ENCODE peak calls at places on chromosomes 1 and 21, in seven cellular contexts. Q, O, R, I, P, G and L are unnamed samples. For H3K4me1, the result is how much of the 10 kb centered on the place peaks cover.

GRCh38 chr1:24566266-24566867 is 10.5 kb downstream of the NCMAP start:
- DNase-seq in I (no peak), Q (no peak), P (no peak), O (no peak), G (no peak), R (no peak), L (no peak)

GRCh38 chr1:231192620-231193163 is 30.8 kb downstream of the TRIM67 start:
- DNase-seq in I (no peak), P (no peak), O (peak), Q (no peak), R (peak), G (no peak), L (no peak)

GRCh38 chr1:197814306-197814705 is 39.0 kb upstream of the DENND1B start:
- DNase-seq in R (no peak), I (no peak), P (no peak), G (no peak), O (no peak), Q (no peak), L (no peak)

GRCh38 chr1:15180189-15180588 is 26.6 kb downstream of the TMEM51 start:
- DNase-seq in O (peak), Q (no peak), G (no peak), P (no peak), R (no peak), I (no peak), L (no peak)

GRCh38 chr1:12052997-12053686 is 10.0 kb upstream of the TNFRSF8 start:
- DNase-seq in O (no peak), P (no peak), G (peak), R (no peak), Q (no peak), I (no peak), L (no peak)

GRCh38 chr1:78833491-78833890 is 173.0 kb downstream of the ADGRL4 start:
- DNase-seq in I (no peak), P (no peak), G (no peak), R (no peak), Q (no peak), O (no peak), L (no peak)

GRCh38 chr1:156623946-156624813 is 5.0 kb downstream of the HAPLN2 start:
- DNase-seq in Q (peak), R (peak), I (no peak), P (peak), O (peak), G (peak), L (no peak)

GRCh38 chr1:47231314-47232186 is 475 bp downstream of the TAL1 start:
- DNase-seq in O (no peak), R (no peak), P (peak), I (no peak), Q (peak), G (peak), L (no peak)

GRCh38 chr1:219179293-219179692 is 5.6 kb downstream of the LYPLAL1 start:
- DNase-seq in I (no peak), O (no peak), P (no peak), R (no peak), G (no peak), Q (no peak), L (no peak)

GRCh38 chr1:40122865-40123264 is 25.8 kb upstream of the PPT1 start:
- DNase-seq in R (no peak), I (no peak), O (no peak), Q (peak), P (no peak), G (no peak), L (no peak)

GRCh38 chr1:160942926-160943325 is 11.7 kb downstream of the ITLN2 start:
- DNase-seq in O (no peak), P (no peak), G (no peak), R (peak), I (no peak), Q (no peak), L (no peak)

GRCh38 chr21:42361286-42361685 is 5.0 kb downstream of the TFF1 start:
- DNase-seq in P (no peak), I (no peak), R (no peak), O (no peak), G (no peak), Q (no peak), L (no peak)

GRCh38 chr1:70101774-70102173 is 103.6 kb downstream of the LRRC40 start:
- DNase-seq in Q (no peak), P (no peak), R (no peak), I (no peak), O (no peak), G (no peak), L (no peak)

GRCh38 chr1:226429051-226429461 is 21.2 kb upstream of the PARP1 start:
- DNase-seq in G (no peak), Q (no peak), O (no peak), I (no peak), R (no peak), P (no peak), L (no peak)

GRCh38 chr1:226427131-226427530 is 19.2 kb upstream of the PARP1 start:
- DNase-seq in G (no peak), O (no peak), Q (no peak), P (no peak), I (no peak), R (no peak), L (no peak)

GRCh38 chr1:226428348-226429050 is 20.6 kb upstream of the PARP1 start:
- DNase-seq in R (no peak), I (no peak), O (no peak), G (no peak), Q (no peak), P (no peak), L (no peak)

GRCh38 chr1:226432586-226433360 is 24.9 kb upstream of the PARP1 start:
- DNase-seq in R (no peak), Q (no peak), I (no peak), G (no peak), O (no peak), P (no peak), L (no peak)

DNA sequence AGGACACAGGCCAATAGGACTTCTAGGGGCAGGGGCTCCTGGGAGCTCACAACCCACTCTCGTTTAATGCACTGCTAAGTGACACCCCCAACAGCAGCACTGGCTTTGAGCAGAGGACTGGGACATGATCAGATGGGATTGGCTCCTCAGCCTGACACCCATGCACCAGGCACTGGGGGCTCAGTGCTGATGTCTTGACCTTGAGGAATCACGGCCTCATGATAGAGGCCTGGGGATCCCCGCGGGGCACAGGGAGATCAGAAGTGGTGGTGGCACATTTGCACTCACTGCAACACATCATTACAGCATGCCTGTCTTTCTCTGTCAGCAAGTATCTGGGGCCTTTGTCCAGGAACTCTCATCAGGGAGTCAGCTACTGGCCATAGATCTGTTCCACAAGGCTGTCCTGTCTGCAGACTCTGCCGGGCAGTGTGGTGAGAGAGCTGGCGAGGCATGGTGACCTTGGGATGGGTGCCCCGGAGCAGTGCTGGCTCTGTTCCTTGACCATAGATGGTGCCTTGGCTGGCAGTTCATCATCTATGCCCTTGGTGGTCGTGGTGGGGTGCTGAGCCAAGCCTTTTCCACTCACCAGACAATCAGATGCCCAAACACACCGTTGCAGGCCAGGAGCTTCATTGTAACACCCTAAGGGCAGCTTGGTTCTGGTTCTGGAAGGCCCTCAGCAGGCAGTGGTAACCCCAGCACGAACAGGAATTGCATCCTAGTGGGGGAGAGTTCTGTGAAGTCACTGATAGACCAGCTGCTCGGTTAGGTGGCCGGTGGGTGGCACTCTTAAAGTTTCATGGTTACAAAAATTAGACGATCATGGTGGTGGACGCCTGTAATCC is 22.2 kb upstream of the PARP1 start:
- DNase-seq in I (no peak), O (no peak), Q (no peak), G (no peak), P (no peak), R (no peak), L (no peak)
- H3K4me1 ChIP-seq in I (under half), O (under half), Q (under half), G (under half), P (under half), R (under half), L (under half)

GRCh38 chr1:85571181-85571540 is 9.4 kb upstream of the CCN1 start:
- DNase-seq in P (no peak), O (no peak), R (no peak), I (no peak), Q (no peak), G (no peak), L (no peak)

GRCh38 chr1:85575363-85575995 is 5.1 kb upstream of the CCN1 start:
- DNase-seq in O (no peak), Q (no peak), P (no peak), I (no peak), R (no peak), G (no peak), L (peak)

GRCh38 chr1:85572574-85572973 is 8.0 kb upstream of the CCN1 start:
- DNase-seq in I (no peak), P (no peak), R (no peak), G (no peak), O (no peak), Q (no peak), L (peak)

GRCh38 chr1:85571830-85572229 is 8.7 kb upstream of the CCN1 start:
- DNase-seq in O (no peak), G (no peak), I (no peak), R (no peak), Q (no peak), P (no peak), L (no peak)

DNA sequence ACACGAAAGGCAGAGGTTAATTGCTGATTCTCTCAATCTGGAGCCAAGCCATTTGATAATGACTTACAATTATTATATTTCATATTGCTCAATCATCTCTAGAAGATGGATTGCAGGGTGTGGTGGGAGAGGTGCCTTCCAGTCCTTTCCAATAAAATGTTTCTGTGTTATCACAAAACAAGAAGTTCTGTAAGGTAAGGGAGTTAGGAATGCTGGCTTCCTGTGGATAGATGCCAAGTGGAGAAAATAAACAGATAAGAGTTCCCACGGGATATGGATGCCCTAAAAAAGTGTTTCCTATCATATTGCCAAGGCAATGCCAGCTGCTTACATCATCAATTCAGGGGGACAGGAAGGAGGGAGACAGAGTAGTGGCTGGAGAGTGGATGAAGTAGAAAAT is 7.2 kb upstream of the CCN1 start:
- DNase-seq in O (no peak), I (no peak), R (no peak), G (no peak), Q (no peak), P (no peak), L (no peak)
- H3K4me1 ChIP-seq in O (under half), I (half or more), R (under half), G (half or more), Q (under half), P (under half), L (under half)

GRCh38 chr1:112638109-112638426 is 18.4 kb downstream of the CAPZA1 start:
- DNase-seq in P (no peak), O (no peak), I (no peak), Q (no peak), R (no peak), G (no peak), L (no peak)
- H3K4me1 ChIP-seq in P (under half), O (under half), I (under half), Q (under half), R (under half), G (under half), L (under half)

GRCh38 chr1:202281316-202282016 is 60.3 kb downstream of the UBE2T start:
- DNase-seq in R (no peak), I (peak), O (no peak), P (no peak), G (no peak), Q (no peak), L (no peak)
- H3K4me1 ChIP-seq in R (under half), I (under half), O (under half), P (under half), G (under half), Q (under half), L (under half)

GRCh38 chr1:63601061-63601460 is 7.8 kb downstream of the PGM1 start:
- DNase-seq in G (no peak), Q (no peak), I (no peak), R (no peak), O (no peak), P (no peak), L (no peak)

GRCh38 chr1:63601912-63602311 is 8.7 kb downstream of the PGM1 start:
- DNase-seq in P (no peak), Q (no peak), R (no peak), O (no peak), I (no peak), G (no peak), L (no peak)

GRCh38 chr1:63600248-63600647 is 7.0 kb downstream of the PGM1 start:
- DNase-seq in G (no peak), P (no peak), R (no peak), Q (no peak), O (no peak), I (no peak), L (no peak)

GRCh38 chr1:63602629-63603028 is 9.4 kb downstream of the PGM1 start:
- DNase-seq in P (no peak), O (no peak), Q (no peak), I (no peak), G (no peak), R (no peak), L (peak)

DNA sequence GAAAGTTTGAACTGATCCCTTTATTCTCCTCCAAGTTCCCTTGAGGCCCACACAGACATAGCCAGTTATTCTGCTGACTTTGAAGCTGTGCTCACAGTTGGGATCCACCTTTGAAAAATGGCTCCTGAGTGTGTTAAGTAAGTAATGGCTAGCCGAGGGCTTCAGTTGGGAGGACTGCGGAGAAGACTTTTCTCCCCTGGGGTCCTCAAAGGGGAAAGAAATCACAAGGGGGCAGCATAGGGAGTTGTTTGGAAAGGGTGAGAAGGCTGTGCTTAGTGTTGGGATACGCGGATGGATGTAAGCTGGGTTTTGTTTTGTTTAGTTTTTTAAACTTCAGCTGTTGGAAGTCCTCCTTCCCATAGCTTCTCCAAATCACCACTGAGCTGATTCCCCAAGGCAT is 8.3 kb downstream of the PGM1 start:
- DNase-seq in R (no peak), O (no peak), G (no peak), I (no peak), Q (no peak), P (peak), L (no peak)
- H3K4me1 ChIP-seq in R (under half), O (under half), G (under half), I (under half), Q (under half), P (under half), L (under half)

GRCh38 chr21:34812510-34813265 is 143.9 kb downstream of the CLIC6 start:
- DNase-seq in Q (no peak), R (no peak), G (no peak), I (no peak), O (no peak), P (no peak), L (no peak)
- H3K4me1 ChIP-seq in Q (under half), R (under half), G (under half), I (half or more), O (under half), P (under half), L (under half)

GRCh38 chr1:110648405-110648804 is 26.3 kb downstream of the KCNA3 start:
- DNase-seq in I (no peak), P (no peak), Q (no peak), O (no peak), G (no peak), R (no peak), L (no peak)
- H3K4me1 ChIP-seq in I (under half), P (under half), Q (under half), O (under half), G (under half), R (under half), L (under half)